ENCODE peak calls at places on chromosomes 6 and 20, in six cellular contexts. One of them, this sample, is unnamed.
A peak's percentile ranks its signal among the peaks of the same experiment; 100 is the strongest.

GRCh38 chr6:102679844-102680243 is 1286.3 kb downstream of the GRIK2 start:
- DNase-seq in AG04450: no peak
- DNase-seq in GM23338: no peak
- DNase-seq in uterus: no peak
- DNase-seq in AG04449: no peak
- DNase-seq in A549: no peak
- DNase-seq in this sample: no peak

GRCh38 chr6:140316966-140317365 is 942.5 kb upstream of the CITED2 start:
- DNase-seq in AG04450: no peak
- DNase-seq in GM23338: no peak
- DNase-seq in uterus: no peak
- DNase-seq in AG04449: no peak
- DNase-seq in A549: no peak
- DNase-seq in this sample: no peak

GRCh38 chr6:126682440-126682839 is 342.5 kb downstream of the CENPW start:
- DNase-seq in AG04450: no peak
- DNase-seq in GM23338: no peak
- DNase-seq in uterus: no peak
- DNase-seq in AG04449: no peak
- DNase-seq in A549: no peak
- DNase-seq in this sample: no peak

GRCh38 chr6:127606131-127606562 is 29.2 kb downstream of the C6orf58 start:
- DNase-seq in AG04450: no peak
- DNase-seq in GM23338: peak; percentile 80
- DNase-seq in uterus: no peak
- DNase-seq in AG04449: no peak
- DNase-seq in A549: peak; percentile 21
- DNase-seq in this sample: peak; percentile 19

GRCh38 chr6:106163966-106164877 is 78.1 kb downstream of the PRDM1 start:
- DNase-seq in AG04450: peak; percentile 51
- DNase-seq in GM23338: no peak
- DNase-seq in uterus: peak; percentile 39
- DNase-seq in AG04449: peak; percentile 59
- DNase-seq in A549: no peak
- DNase-seq in this sample: no peak

GRCh38 chr6:27667651-27668441 is 194.9 kb upstream of the ZNF184 start:
- DNase-seq in AG04450: no peak
- DNase-seq in GM23338: peak; percentile 44
- DNase-seq in uterus: no peak
- DNase-seq in AG04449: no peak
- DNase-seq in A549: no peak
- DNase-seq in this sample: no peak

GRCh38 chr20:50717312-50717711 is 14.1 kb upstream of the PARD6B start:
- DNase-seq in AG04450: no peak
- DNase-seq in GM23338: no peak
- DNase-seq in uterus: no peak
- DNase-seq in AG04449: no peak
- DNase-seq in A549: no peak
- DNase-seq in this sample: no peak

GRCh38 chr6:131867744-131868143 is 59.9 kb downstream of the ENPP1 start:
- DNase-seq in AG04450: no peak
- DNase-seq in GM23338: no peak
- DNase-seq in uterus: no peak
- DNase-seq in AG04449: no peak
- DNase-seq in A549: no peak
- DNase-seq in this sample: no peak

GRCh38 chr20:63166423-63167020 is 49.4 kb downstream of the YTHDF1 start:
- DNase-seq in AG04450: no peak
- DNase-seq in GM23338: no peak
- DNase-seq in uterus: no peak
- DNase-seq in AG04449: no peak
- DNase-seq in A549: no peak
- DNase-seq in this sample: no peak

GRCh38 chr20:47642118-47642517 is 140.4 kb downstream of the NCOA3 start:
- DNase-seq in AG04450: no peak
- DNase-seq in GM23338: no peak
- DNase-seq in uterus: no peak
- DNase-seq in AG04449: no peak
- DNase-seq in A549: no peak
- DNase-seq in this sample: no peak

GRCh38 chr6:165766457-165766856 is 103.4 kb upstream of the PDE10A start:
- DNase-seq in AG04450: no peak
- DNase-seq in GM23338: no peak
- DNase-seq in uterus: no peak
- DNase-seq in AG04449: no peak
- DNase-seq in A549: no peak
- DNase-seq in this sample: no peak

GRCh38 chr6:142692942-142693341 is 252.0 kb downstream of the HIVEP2 start:
- DNase-seq in AG04450: peak; percentile 74
- DNase-seq in GM23338: peak; percentile 91
- DNase-seq in uterus: peak; percentile 65
- DNase-seq in AG04449: peak; percentile 79
- DNase-seq in A549: peak; percentile 12
- DNase-seq in this sample: peak; percentile 21

GRCh38 chr6:100479180-100480035 is 14.7 kb upstream of the SIM1 start:
- DNase-seq in AG04450: no peak
- DNase-seq in GM23338: peak; percentile 67
- DNase-seq in uterus: no peak
- DNase-seq in AG04449: no peak
- DNase-seq in A549: no peak
- DNase-seq in this sample: no peak

GRCh38 chr20:21781446-21782075 is 76.1 kb downstream of the PAX1 start:
- DNase-seq in AG04450: no peak
- DNase-seq in GM23338: peak; percentile 57
- DNase-seq in uterus: no peak
- DNase-seq in AG04449: no peak
- DNase-seq in A549: no peak
- DNase-seq in this sample: no peak

GRCh38 chr6:169161572-169162167 is 92.0 kb downstream of the THBS2 start:
- DNase-seq in AG04450: no peak
- DNase-seq in GM23338: no peak
- DNase-seq in uterus: no peak
- DNase-seq in AG04449: no peak
- DNase-seq in A549: no peak
- DNase-seq in this sample: no peak

GRCh38 chr20:1803216-1804128 is 91.7 kb upstream of the SIRPA start:
- DNase-seq in AG04450: no peak
- DNase-seq in GM23338: peak; percentile 93
- DNase-seq in uterus: no peak
- DNase-seq in AG04449: no peak
- DNase-seq in A549: no peak
- DNase-seq in this sample: no peak

GRCh38 chr6:145139451-145139850 is 595.9 kb downstream of the EPM2A start:
- DNase-seq in AG04450: no peak
- DNase-seq in GM23338: no peak
- DNase-seq in uterus: no peak
- DNase-seq in AG04449: no peak
- DNase-seq in A549: no peak
- DNase-seq in this sample: no peak

GRCh38 chr20:45836841-45837240 is 3.2 kb downstream of the SNX21 start:
- DNase-seq in AG04450: no peak
- DNase-seq in GM23338: no peak
- DNase-seq in uterus: no peak
- DNase-seq in AG04449: no peak
- DNase-seq in A549: no peak
- DNase-seq in this sample: no peak

GRCh38 chr20:45842169-45842812 is 8.7 kb downstream of the SNX21 start:
- DNase-seq in AG04450: no peak
- DNase-seq in GM23338: no peak
- DNase-seq in uterus: no peak
- DNase-seq in AG04449: peak; percentile 23
- DNase-seq in A549: no peak
- DNase-seq in this sample: no peak

GRCh38 chr20:45841407-45842129 is 8.0 kb downstream of the SNX21 start:
- DNase-seq in AG04450: no peak
- DNase-seq in GM23338: no peak
- DNase-seq in uterus: no peak
- DNase-seq in AG04449: no peak
- DNase-seq in A549: no peak
- DNase-seq in this sample: no peak

GRCh38 chr20:45843506-45843905 is 9.9 kb downstream of the SNX21 start:
- DNase-seq in AG04450: no peak
- DNase-seq in GM23338: no peak
- DNase-seq in uterus: no peak
- DNase-seq in AG04449: no peak
- DNase-seq in A549: no peak
- DNase-seq in this sample: no peak

DNA sequence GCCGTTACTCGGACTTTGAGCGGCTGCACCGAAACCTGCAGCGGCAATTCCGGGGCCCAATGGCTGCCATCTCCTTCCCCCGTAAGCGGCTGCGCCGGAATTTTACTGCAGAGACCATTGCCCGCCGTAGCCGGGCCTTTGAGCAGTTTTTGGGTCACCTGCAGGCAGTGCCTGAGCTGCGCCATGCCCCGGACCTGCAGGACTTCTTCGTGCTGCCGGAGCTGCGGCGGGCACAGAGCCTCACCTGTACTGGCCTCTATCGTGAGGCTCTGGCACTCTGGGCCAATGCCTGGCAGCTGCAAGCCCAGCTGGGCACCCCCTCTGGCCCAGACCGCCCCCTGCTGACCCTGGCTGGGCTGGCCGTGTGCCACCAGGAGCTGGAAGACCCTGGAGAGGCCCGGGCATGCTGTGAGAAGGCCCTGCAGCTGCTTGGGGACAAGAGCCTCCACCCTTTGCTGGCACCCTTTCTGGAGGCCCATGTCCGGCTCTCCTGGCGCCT is 7.2 kb downstream of the SNX21 start:
- DNase-seq in AG04450: no peak
- DNase-seq in GM23338: no peak
- DNase-seq in uterus: no peak
- DNase-seq in AG04449: no peak
- DNase-seq in A549: no peak
- DNase-seq in this sample: no peak
- TF ChIP-seq CTCF in AG04450: no peak
- TF ChIP-seq CTCF in GM23338: no peak
- TF ChIP-seq CTCF in uterus: no peak
- TF ChIP-seq CTCF in AG04449: no peak
- TF ChIP-seq CTCF in A549: no peak
- TF ChIP-seq CTCF in this sample: no peak

GRCh38 chr6:1315560-1316386 is 3.9 kb downstream of the FOXQ1 start:
- DNase-seq in AG04450: no peak
- DNase-seq in GM23338: peak; percentile 21
- DNase-seq in uterus: no peak
- DNase-seq in AG04449: no peak
- DNase-seq in A549: no peak
- DNase-seq in this sample: no peak
- H3K4me3 ChIP-seq in AG04450: peak overlapping the region; percentile 59
- H3K4me3 ChIP-seq in GM23338: peak overlapping the region; percentile 47
- H3K4me3 ChIP-seq in uterus: peak overlapping the region; percentile 20
- H3K4me3 ChIP-seq in AG04449: peak overlapping the region; percentile 60
- H3K4me3 ChIP-seq in A549: peak overlapping the region; percentile 41
- H3K4me3 ChIP-seq in this sample: peak overlapping the region; percentile 48

DNA sequence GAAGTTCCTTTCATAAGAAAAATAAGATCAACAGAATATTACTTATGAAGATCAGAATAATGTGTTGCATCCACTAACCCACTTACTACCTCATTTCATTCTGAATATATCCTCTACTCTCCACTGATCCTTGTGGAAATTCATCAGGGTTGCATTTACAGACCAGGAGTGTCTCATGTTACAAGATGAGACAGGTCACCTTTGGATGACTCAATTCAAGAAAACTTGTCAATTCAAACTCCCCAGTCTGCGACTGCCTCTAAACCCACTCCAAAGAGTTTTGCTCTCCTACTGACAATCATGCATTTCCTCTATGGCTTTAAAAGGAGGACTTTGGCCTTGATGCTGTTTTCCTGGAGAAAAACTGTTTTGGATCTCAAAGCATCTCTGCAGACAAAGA is 68.4 kb downstream of the ID4 start:
- DNase-seq in AG04450: no peak
- DNase-seq in GM23338: no peak
- DNase-seq in uterus: no peak
- DNase-seq in AG04449: no peak
- DNase-seq in A549: no peak
- DNase-seq in this sample: no peak
- TF ChIP-seq CTCF in AG04450: no peak
- TF ChIP-seq CTCF in GM23338: no peak
- TF ChIP-seq CTCF in uterus: no peak
- TF ChIP-seq CTCF in AG04449: no peak
- TF ChIP-seq CTCF in A549: no peak
- TF ChIP-seq CTCF in this sample: no peak

DNA sequence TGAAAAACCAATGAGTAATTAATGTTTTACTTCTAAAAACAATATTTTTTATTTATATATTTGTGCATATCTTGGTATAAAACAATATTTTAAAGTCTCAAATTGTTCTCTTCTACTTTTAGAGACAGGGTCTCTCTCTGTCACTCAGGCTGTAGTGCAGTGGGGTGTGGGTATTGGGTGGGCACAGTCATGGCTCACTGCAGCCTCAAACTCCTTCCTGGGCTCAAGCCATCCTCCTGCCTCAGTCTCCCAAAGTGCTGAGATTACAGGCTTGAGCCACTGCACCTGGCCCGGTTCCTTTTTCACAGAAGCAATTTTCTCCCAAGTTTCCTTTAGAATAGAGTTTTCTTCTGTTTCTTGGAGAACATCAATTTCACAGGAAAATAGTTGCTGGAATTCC is 102.8 kb downstream of the TMEM242 start:
- DNase-seq in AG04450: no peak
- DNase-seq in GM23338: no peak
- DNase-seq in uterus: no peak
- DNase-seq in AG04449: no peak
- DNase-seq in A549: no peak
- DNase-seq in this sample: no peak
- H3K4me3 ChIP-seq in AG04450: peak overlapping the region; percentile 61
- H3K4me3 ChIP-seq in GM23338: no peak overlapping the region
- H3K4me3 ChIP-seq in uterus: no peak overlapping the region
- H3K4me3 ChIP-seq in AG04449: peak overlapping the region; percentile 56
- H3K4me3 ChIP-seq in A549: peak overlapping the region; percentile 44
- H3K4me3 ChIP-seq in this sample: no peak overlapping the region

GRCh38 chr6:44128020-44128917 is 915 bp downstream of the TMEM63B start:
- DNase-seq in AG04450: no peak
- DNase-seq in GM23338: peak; percentile 66
- DNase-seq in uterus: peak; percentile 47
- DNase-seq in AG04449: no peak
- DNase-seq in A549: peak; percentile 39
- DNase-seq in this sample: no peak
- TF ChIP-seq CTCF in AG04450: peak; percentile 3
- TF ChIP-seq CTCF in GM23338: peak; percentile 22
- TF ChIP-seq CTCF in uterus: no peak
- TF ChIP-seq CTCF in AG04449: peak; percentile 6
- TF ChIP-seq CTCF in A549: no peak
- TF ChIP-seq CTCF in this sample: no peak

GRCh38 chr6:28767691-28768090 is 156.1 kb downstream of the TRIM27 start:
- DNase-seq in AG04450: no peak
- DNase-seq in GM23338: no peak
- DNase-seq in uterus: no peak
- DNase-seq in AG04449: no peak
- DNase-seq in A549: no peak
- DNase-seq in this sample: no peak
- H3K4me3 ChIP-seq in AG04450: no peak overlapping the region
- H3K4me3 ChIP-seq in GM23338: no peak overlapping the region
- H3K4me3 ChIP-seq in uterus: no peak overlapping the region
- H3K4me3 ChIP-seq in AG04449: no peak overlapping the region
- H3K4me3 ChIP-seq in A549: no peak overlapping the region
- H3K4me3 ChIP-seq in this sample: no peak overlapping the region

DNA sequence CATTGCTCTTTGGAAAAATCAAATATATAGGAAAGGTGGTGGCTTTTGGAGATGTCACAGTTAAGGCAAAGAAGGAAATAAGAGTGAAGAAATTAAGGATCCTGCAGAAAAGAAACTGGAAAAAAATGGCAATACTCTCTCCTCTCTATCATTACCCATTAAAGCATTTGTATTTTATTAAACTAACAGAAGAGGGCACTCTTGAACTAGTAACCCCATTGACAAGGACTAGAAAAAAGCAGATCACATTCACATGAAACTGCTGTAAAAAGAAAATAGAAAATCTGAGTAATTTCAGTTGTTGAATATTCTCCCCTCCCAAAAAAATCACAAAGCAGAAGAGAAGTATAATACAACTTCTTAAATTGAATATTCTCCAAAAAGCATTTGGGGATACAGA is 104.1 kb upstream of the SLC35B3 start:
- DNase-seq in AG04450: no peak
- DNase-seq in GM23338: peak; percentile 34
- DNase-seq in uterus: no peak
- DNase-seq in AG04449: no peak
- DNase-seq in A549: no peak
- DNase-seq in this sample: no peak
- TF ChIP-seq CTCF in AG04450: no peak
- TF ChIP-seq CTCF in GM23338: peak; percentile 59
- TF ChIP-seq CTCF in uterus: no peak
- TF ChIP-seq CTCF in AG04449: no peak
- TF ChIP-seq CTCF in A549: no peak
- TF ChIP-seq CTCF in this sample: peak; percentile 8

This sample was measured in retinal pigment epithelial cell.